ENCODE peak calls at places on chromosomes 13 and 19, in six cellular contexts. H, D, O, Q, S and B are unnamed samples.

GRCh38 chr13:29457299-29457698 is 138.2 kb downstream of the SLC7A1 start:
- DNase-seq in H (no peak), D (peak), O (no peak), Q (no peak), S (no peak), B (peak)

GRCh38 chr13:105276571-105276970 is 1258.9 kb downstream of the EFNB2 start:
- DNase-seq in H (no peak), D (no peak), O (no peak), Q (no peak), S (no peak), B (no peak)

GRCh38 chr13:114328034-114328433 is 13.7 kb downstream of the CHAMP1 start:
- DNase-seq in H (no peak), D (no peak), O (no peak), Q (no peak), S (no peak), B (no peak)

GRCh38 chr19:34808566-34808965 is 35.6 kb upstream of the ZNF599 start:
- DNase-seq in H (no peak), D (peak), O (no peak), Q (no peak), S (no peak), B (peak)

GRCh38 chr19:47369923-47370625 is 21.0 kb downstream of the DHX34 start:
- DNase-seq in H (no peak), D (peak), O (no peak), Q (no peak), S (no peak), B (peak)

GRCh38 chr19:3114811-3115210 is 20.6 kb downstream of the GNA11 start:
- DNase-seq in H (no peak), D (no peak), O (no peak), Q (no peak), S (no peak), B (no peak)

GRCh38 chr13:49185264-49185663 is 34.9 kb upstream of the MLNR start:
- DNase-seq in H (no peak), D (no peak), O (no peak), Q (no peak), S (no peak), B (no peak)

GRCh38 chr13:36382030-36382429 is 35.8 kb upstream of the SPART start:
- DNase-seq in H (no peak), D (no peak), O (no peak), Q (no peak), S (no peak), B (no peak)

GRCh38 chr13:42524487-42525034 is 49.4 kb upstream of the TNFSF11 start:
- DNase-seq in H (no peak), D (no peak), O (no peak), Q (peak), S (no peak), B (no peak)

GRCh38 chr13:96551540-96551939 is 442.7 kb downstream of the OXGR1 start:
- DNase-seq in H (no peak), D (no peak), O (no peak), Q (no peak), S (no peak), B (no peak)

GRCh38 chr19:15532779-15533521 is 24.6 kb downstream of the CYP4F22 start:
- DNase-seq in H (no peak), D (peak), O (no peak), Q (no peak), S (no peak), B (peak)

GRCh38 chr13:43874512-43875092 is 4.9 kb downstream of the CCDC122 start:
- DNase-seq in H (no peak), D (peak), O (no peak), Q (no peak), S (no peak), B (peak)

GRCh38 chr19:11361037-11361770 is 6.0 kb downstream of the PLPPR2 start:
- DNase-seq in H (no peak), D (no peak), O (no peak), Q (peak), S (peak), B (no peak)

GRCh38 chr13:43405457-43405856 is 381.3 kb downstream of the ENOX1 start:
- DNase-seq in H (no peak), D (peak), O (no peak), Q (no peak), S (no peak), B (peak)